ENCODE peak calls at places on chromosomes 4 and X, in five cellular contexts. F, G, E, T and P are unnamed samples.

GRCh38 chrX:13797512-13797911 is 19.4 kb downstream of the GPM6B start:
- DNase-seq in E (no peak), T (no peak), G (no peak), F (no peak), P (no peak)

GRCh38 chr4:7430368-7430964 is 4.3 kb downstream of the PSAPL1 start:
- DNase-seq in G (no peak), F (no peak), E (no peak), T (peak), P (no peak)

GRCh38 chrX:42496239-42496638 is 281.7 kb downstream of the PPP1R2C start:
- DNase-seq in E (no peak), G (no peak), T (no peak), F (no peak), P (no peak)

GRCh38 chr4:159267940-159268327 is 165.1 kb downstream of the RAPGEF2 start:
- DNase-seq in E (no peak), G (no peak), T (no peak), F (no peak), P (no peak)

GRCh38 chr4:76738081-76738931 is 159.6 kb downstream of the SOWAHB start:
- DNase-seq in T (no peak), E (peak), G (no peak), F (no peak), P (no peak)

GRCh38 chr4:10285028-10285427 is 168.4 kb upstream of the WDR1 start:
- DNase-seq in F (peak), E (no peak), G (no peak), T (no peak), P (no peak)

GRCh38 chr4:20422398-20422797 is 170.7 kb downstream of the SLIT2 start:
- DNase-seq in E (no peak), T (peak), F (peak), G (peak), P (peak)

GRCh38 chr4:7857238-7857701 is 82.4 kb downstream of the AFAP1 start:
- DNase-seq in G (no peak), F (no peak), T (no peak), E (no peak), P (no peak)

GRCh38 chr4:20333141-20333690 is 81.5 kb downstream of the SLIT2 start:
- DNase-seq in G (no peak), T (no peak), F (no peak), E (no peak), P (no peak)

GRCh38 chr4:79049840-79050520 is 110.7 kb upstream of the PAQR3 start:
- DNase-seq in T (no peak), F (no peak), E (no peak), G (peak), P (no peak)

GRCh38 chr4:145956288-145956890 is 17.8 kb upstream of the ZNF827 start:
- DNase-seq in F (peak), T (peak), G (peak), E (no peak), P (peak)

GRCh38 chrX:320126-320783 is 1.7 kb upstream of the GTPBP6 start:
- DNase-seq in T (no peak), G (no peak), E (no peak), F (no peak), P (no peak)

GRCh38 chrX:50770702-50771101 is 43.3 kb downstream of the SHROOM4 start:
- DNase-seq in T (no peak), G (no peak), E (no peak), F (no peak), P (peak)

GRCh38 chrX:7146703-7147430 is 645 bp upstream of the STS start:
- DNase-seq in F (peak), G (no peak), E (no peak), T (no peak), P (no peak)

GRCh38 chr4:57051100-57051499 is 59.1 kb downstream of the IGFBP7 start:
- DNase-seq in F (no peak), T (no peak), E (no peak), G (no peak), P (no peak)

GRCh38 chr4:108774809-108775530 is 12.1 kb upstream of the ETNPPL start:
- DNase-seq in T (no peak), F (no peak), G (no peak), E (no peak), P (no peak)

GRCh38 chr4:86508436-86508835 is 85.7 kb upstream of the PTPN13 start:
- DNase-seq in T (no peak), E (no peak), F (no peak), G (no peak), P (no peak)

GRCh38 chr4:146368209-146368608 is 153.5 kb downstream of the SLC10A7 start:
- DNase-seq in E (no peak), G (no peak), T (no peak), F (no peak), P (no peak)

DNA sequence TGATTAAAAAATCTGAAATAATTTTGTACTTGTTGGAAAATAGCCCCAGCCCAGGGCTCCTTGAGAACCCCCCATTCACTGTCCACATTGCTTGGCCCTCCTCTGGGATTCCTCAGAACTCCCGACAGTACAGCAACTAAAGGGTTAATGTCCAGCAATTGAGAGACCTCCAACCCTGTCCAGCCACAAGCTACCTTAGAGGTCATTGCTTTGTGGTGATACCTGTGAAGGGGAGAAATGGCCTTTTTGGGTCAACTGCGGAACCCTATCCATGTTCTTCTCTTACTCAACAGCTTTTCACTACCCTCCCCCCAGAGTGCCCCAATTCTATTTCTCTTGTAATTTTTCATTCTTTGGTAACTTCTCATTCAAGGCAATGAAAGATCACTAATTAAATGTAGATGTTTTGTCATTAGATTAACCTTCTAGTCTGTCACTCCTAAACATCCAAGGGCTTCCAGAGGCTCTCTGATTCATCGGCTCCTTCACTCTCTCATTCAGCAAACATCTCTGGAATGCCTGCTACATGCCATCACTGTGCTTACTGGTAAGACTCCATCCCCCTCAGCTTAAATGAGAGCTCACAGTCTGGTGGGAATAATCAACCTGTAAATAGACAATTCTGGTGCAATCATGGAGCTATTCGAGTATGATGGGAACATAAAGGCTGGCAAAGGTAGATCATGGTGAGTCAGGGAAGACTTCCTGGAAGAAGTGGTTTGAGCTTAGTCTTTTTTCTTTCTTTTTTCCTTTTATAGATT is 241.4 kb upstream of the PGRMC2 start:
- DNase-seq in F (no peak), E (no peak), T (no peak), G (no peak), P (peak)
- TF ChIP-seq EP300 in F (no peak), E (no peak), T (no peak), G (peak), P (no peak)

DNA sequence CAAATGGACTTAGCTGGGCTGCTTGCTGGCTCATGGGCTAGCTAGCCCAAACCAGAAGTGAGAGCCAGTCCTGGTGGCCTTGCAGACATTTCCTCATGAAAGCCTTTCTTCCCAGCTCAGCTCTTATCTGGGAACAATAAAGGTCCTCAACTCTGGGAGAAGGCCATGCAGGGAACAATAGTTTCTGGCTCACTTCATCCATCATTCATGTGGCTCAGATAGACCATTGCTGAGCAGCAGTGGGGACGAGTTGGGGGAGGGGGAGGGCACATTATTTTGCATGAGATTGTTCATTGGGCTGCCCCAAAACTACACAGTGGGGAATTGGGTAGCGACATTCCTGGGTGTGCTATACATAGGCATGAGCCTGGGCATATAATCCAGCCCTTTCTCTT is 47.6 kb downstream of the NHSL2 start:
- DNase-seq in T (no peak), E (no peak), F (no peak), G (no peak), P (no peak)
- TF ChIP-seq YY1 in T (no peak), E (no peak), F (no peak), G (no peak), P (no peak)

DNA sequence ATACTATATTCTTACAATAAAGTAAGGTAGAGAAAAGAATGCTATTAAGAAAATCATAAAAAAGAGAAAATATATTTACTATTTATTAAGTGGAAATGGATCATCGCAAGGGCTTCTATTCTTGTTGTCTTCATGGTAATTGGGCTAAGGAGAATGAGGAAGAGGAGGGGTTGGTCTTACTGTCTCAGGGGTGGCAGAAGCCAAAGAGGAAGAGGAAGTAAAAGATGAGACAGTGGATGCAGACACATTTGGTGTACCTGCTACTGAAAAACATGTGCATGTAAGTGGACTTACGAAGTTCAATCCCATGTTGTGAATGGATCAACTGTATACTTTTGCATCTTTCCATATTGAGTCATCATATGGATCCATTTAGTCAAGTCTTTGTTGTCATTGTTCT is 1502.1 kb upstream of the ADGRL3 start:
- DNase-seq in F (no peak), G (no peak), E (no peak), T (no peak), P (no peak)
- H3K27ac ChIP-seq in F (no peak), G (no peak), E (no peak), T (no peak), P (no peak)

GRCh38 chr4:107317596-107317995 is 281.5 kb upstream of the DKK2 start:
- DNase-seq in G (no peak), T (no peak), E (no peak), F (no peak), P (no peak)

GRCh38 chr4:107318078-107318477 is 282.0 kb upstream of the DKK2 start:
- DNase-seq in F (no peak), E (no peak), G (no peak), T (no peak), P (no peak)

GRCh38 chr4:107315584-107315983 is 279.5 kb upstream of the DKK2 start:
- DNase-seq in G (no peak), E (no peak), F (no peak), T (no peak), P (no peak)

GRCh38 chr4:107314156-107314555 is 278.0 kb upstream of the DKK2 start:
- DNase-seq in G (no peak), F (no peak), E (no peak), T (no peak), P (no peak)

DNA sequence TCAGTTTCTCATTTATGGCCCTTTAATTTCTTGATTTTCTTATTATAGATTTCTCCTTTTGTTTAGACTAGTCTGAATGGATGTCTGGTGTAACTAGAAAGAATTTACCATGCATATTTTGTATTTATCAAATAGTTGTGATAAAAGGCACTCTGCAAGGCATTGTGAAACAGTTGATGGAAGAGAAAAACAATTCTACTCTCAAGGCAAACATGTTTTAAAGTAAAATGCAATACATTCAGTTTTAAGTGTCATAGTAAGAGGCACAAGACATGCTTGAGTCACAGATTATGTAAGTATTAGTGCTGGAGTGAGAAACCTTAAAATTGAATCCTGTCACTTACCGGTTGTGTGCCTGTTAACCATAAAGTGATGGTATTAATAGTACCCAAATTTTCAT is 283.3 kb upstream of the DKK2 start:
- DNase-seq in F (no peak), G (no peak), T (no peak), E (no peak), P (no peak)
- TF ChIP-seq EP300 in F (no peak), G (no peak), T (no peak), E (no peak), P (no peak)

GRCh38 chrX:153700376-153700945 is 12.7 kb downstream of the SLC6A8 start:
- DNase-seq in E (no peak), F (no peak), G (no peak), T (no peak), P (no peak)
- TF ChIP-seq YY1 in E (no peak), F (no peak), G (no peak), T (no peak), P (no peak)

DNA sequence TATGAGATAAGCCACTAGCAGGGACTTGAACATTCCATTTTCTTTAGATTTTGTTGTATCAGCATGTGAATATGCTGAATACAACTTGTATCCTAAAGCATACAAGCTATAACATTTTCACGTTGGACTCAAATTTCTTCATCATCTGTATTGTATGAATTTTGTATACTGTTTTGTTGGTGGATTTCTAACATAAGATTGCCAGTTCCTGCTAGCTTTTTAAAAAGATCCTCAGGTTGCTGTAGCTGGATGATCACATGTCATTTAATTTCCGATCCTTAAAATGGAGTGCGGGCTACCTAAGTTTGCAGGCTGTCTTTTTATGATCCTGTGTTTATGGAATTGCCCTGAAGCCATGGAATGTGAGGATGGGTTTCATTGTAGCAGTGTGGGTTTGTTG is 6.9 kb downstream of the PDLIM5 start:
- DNase-seq in G (no peak), T (no peak), E (no peak), F (no peak), P (no peak)
- H3K27ac ChIP-seq in G (no peak), T (no peak), E (no peak), F (peak), P (peak)

GRCh38 chrX:41085105-41085882 is at the start of gene USP9X:
- DNase-seq in G (peak), E (peak), F (peak), T (peak), P (peak)

GRCh38 chrX:41082783-41083182 is 2.5 kb upstream of the USP9X start:
- DNase-seq in T (no peak), F (no peak), G (no peak), E (no peak), P (no peak)

GRCh38 chrX:41084044-41084359 is 1.2 kb upstream of the USP9X start:
- DNase-seq in T (no peak), F (no peak), G (no peak), E (no peak), P (no peak)

GRCh38 chrX:41085883-41086626 is 810 bp downstream of the USP9X start:
- DNase-seq in T (peak), F (peak), E (no peak), G (peak), P (peak)

DNA sequence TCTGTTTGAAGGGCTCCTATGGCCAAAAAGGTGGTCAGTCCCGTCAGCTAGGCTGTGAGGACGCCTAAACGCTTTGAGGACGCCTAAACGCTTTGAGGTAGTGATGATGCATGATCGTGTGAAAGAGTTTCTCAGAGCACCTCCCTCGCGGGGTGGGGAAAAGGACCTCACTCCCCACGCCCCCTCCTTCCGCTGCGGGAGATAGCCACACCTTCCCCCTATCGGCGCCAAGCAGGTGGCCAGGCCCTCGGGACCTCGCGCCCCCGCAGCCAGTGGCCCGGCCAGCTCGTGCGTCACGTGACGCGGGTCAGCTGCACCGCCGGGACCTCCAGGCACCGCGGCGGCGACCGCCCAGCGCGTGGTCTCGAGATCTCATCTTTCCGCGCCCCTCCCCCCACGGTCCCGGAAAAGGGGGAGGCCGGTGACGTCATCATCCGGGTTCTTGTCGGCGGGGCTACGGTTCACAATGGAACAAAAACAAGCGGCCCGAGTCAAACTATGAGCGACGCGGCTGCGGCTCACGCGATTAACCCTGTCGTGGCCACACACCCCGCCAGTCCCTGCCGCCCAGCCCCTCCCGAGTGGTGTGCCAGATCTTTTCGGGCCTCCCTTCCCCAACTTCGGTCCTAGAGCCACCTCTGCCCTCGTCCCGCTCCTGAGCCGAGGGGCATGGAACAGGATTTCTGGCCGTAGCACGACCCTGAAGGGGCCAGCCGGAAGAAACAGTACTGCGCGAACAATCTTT is 713 bp upstream of the USP9X start:
- DNase-seq in E (peak), F (peak), G (peak), T (peak), P (peak)
- TF ChIP-seq EP300 in E (peak), F (peak), G (peak), T (no peak), P (no peak)

GRCh38 chr4:98570160-98570797 is 88.1 kb downstream of the TSPAN5 start:
- DNase-seq in F (no peak), T (no peak), G (no peak), E (no peak), P (no peak)

GRCh38 chr4:98571161-98571786 is 87.1 kb downstream of the TSPAN5 start:
- DNase-seq in G (no peak), T (no peak), E (no peak), F (no peak), P (no peak)

GRCh38 chr4:98574816-98575215 is 83.6 kb downstream of the TSPAN5 start:
- DNase-seq in G (no peak), T (no peak), E (no peak), F (no peak), P (no peak)

GRCh38 chr4:98573791-98574190 is 84.6 kb downstream of the TSPAN5 start:
- DNase-seq in F (no peak), E (no peak), G (no peak), T (no peak), P (no peak)

DNA sequence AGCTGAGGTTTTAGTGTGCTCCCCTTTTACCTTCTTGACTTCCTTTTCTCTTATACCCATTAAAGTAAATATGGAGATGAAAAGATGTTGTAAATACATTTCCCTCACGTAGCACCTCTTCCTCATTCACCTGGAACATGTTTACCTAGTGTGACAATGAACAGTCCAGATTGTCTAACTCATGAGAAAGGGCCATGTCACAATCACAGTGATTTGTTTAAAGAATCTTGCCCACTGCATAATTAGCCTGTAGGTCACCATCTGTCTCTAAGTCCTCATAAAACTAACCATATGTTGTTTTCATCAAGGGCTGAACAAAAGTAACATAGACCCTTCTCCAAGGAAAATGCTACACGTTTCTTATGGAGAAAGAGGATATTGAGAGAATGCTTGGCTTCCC is 85.7 kb downstream of the TSPAN5 start:
- DNase-seq in T (no peak), G (no peak), E (no peak), F (no peak), P (no peak)
- TF ChIP-seq YY1 in T (no peak), G (no peak), E (no peak), F (no peak), P (no peak)

DNA sequence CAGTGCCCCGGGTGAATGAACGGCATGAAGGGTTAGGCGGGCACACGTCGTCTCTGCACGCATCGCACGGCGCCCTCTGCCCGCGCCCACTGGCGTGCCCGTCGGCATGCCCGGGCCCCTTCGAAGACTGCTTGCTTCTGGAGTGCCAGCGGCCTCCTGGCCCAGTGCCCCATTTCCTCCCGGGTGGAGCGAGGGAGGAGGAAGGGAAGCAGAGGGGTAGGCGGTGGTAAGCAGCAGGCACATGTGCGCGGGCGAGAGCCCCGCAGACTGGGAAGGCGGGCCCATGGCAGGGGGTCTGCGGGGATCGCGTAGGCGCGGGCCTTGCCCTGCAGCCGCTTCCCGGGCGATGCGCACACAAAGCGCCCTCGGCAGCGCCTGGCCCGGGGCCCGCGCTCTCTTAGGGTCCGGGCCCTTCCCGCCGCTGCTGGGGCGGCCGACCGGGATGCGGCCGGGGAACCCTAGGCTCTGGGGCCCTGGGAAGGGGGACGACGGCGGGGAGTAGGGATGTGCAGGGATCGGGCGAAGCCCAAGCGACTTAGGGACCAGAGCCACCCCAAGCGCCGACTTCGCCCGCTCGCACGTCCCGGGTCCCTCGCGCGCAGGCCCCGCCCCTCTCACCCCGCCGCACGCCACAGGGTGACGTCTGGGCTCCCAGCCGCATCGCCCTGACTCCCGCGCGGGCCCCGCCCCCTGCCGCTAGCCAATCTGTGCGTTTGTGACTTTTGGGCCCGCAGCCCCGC is 866 bp upstream of the EMD start:
- DNase-seq in G (peak), E (no peak), F (peak), T (no peak), P (no peak)
- H3K27ac ChIP-seq in G (peak), E (peak), F (peak), T (peak), P (peak)